ENCODE peak calls at places on chromosomes 12 and 14, in ten cellular contexts. S, K, I, C, L, M, J, O, G and D are unnamed samples.

GRCh38 chr14:29242755-29243340 is 476.3 kb downstream of the FOXG1 start:
- DNase-seq in C (no peak), J (no peak), I (no peak), M (no peak), G (no peak), K (no peak), L (no peak), O (peak), S (peak), D (no peak)

GRCh38 chr12:64010069-64010686 is 165.7 kb downstream of the SRGAP1 start:
- DNase-seq in I (no peak), C (no peak), M (no peak), J (no peak), K (no peak), G (no peak), O (peak), L (peak), S (peak), D (no peak)

GRCh38 chr12:3225796-3226180 is 148.6 kb downstream of the TSPAN9 start:
- DNase-seq in S (peak), G (no peak), L (no peak), K (no peak), I (no peak), O (peak), C (no peak), M (no peak), J (no peak), D (no peak)

GRCh38 chr14:102164964-102165363 is 25.3 kb downstream of the WDR20 start:
- DNase-seq in K (no peak), G (no peak), S (no peak), M (no peak), L (no peak), O (no peak), J (no peak), I (no peak), C (no peak), D (no peak)

GRCh38 chr14:55780156-55780946 is 200.3 kb downstream of the KTN1 start:
- DNase-seq in J (no peak), I (no peak), G (no peak), L (no peak), M (no peak), S (no peak), C (no peak), K (no peak), O (peak), D (no peak)

GRCh38 chr12:19236656-19237055 is 107.1 kb downstream of the PLEKHA5 start:
- DNase-seq in G (no peak), K (no peak), O (peak), L (no peak), M (no peak), C (no peak), J (no peak), S (peak), I (no peak), D (no peak)

GRCh38 chr12:52377266-52377665 is 8.2 kb downstream of the KRT84 start:
- DNase-seq in C (no peak), J (no peak), G (no peak), K (no peak), S (no peak), M (no peak), I (no peak), L (no peak), O (no peak), D (no peak)

GRCh38 chr14:63174760-63175191 is 29.5 kb upstream of the RHOJ start:
- DNase-seq in O (peak), M (peak), C (peak), K (no peak), L (peak), J (no peak), S (peak), G (no peak), I (no peak), D (no peak)

GRCh38 chr12:48192861-48193260 is 9.4 kb downstream of the CCDC184 start:
- DNase-seq in I (no peak), G (no peak), K (no peak), O (no peak), C (no peak), M (no peak), S (no peak), J (no peak), L (no peak), D (no peak)

GRCh38 chr14:39246618-39247017 is 12.9 kb downstream of the MIA2 start:
- DNase-seq in I (no peak), O (no peak), L (no peak), J (no peak), M (no peak), G (no peak), K (no peak), S (no peak), C (no peak), D (no peak)

GRCh38 chr12:88921890-88922532 is 341.7 kb upstream of the KITLG start:
- DNase-seq in J (no peak), G (no peak), K (no peak), M (no peak), L (no peak), I (no peak), O (no peak), S (no peak), C (no peak), D (no peak)